ENCODE peak calls at places on chromosomes 6 and 20, in six cellular contexts. T, E, M, D, I and U are unnamed samples.

GRCh38 chr6:170134077-170135040 is 156.5 kb downstream of the DLL1 start:
- DNase-seq in T (peak; percentile 22), E (no peak), M (peak; percentile 48), D (peak; percentile 63), I (peak; percentile 70), U (peak; percentile 75)

GRCh38 chr20:50029697-50030428 is 47.1 kb downstream of the SNAI1 start:
- DNase-seq in T (no peak), E (no peak), M (peak; percentile 47), D (peak; percentile 43), I (peak; percentile 36), U (no peak)

GRCh38 chr6:11023032-11023431 is 21.1 kb downstream of the ELOVL2 start:
- DNase-seq in T (no peak), E (no peak), M (no peak), D (no peak), I (no peak), U (no peak)

GRCh38 chr6:24680582-24680981 is 13.7 kb downstream of the ACOT13 start:
- DNase-seq in T (no peak), E (no peak), M (no peak), D (no peak), I (no peak), U (no peak)

GRCh38 chr20:40265872-40266533 is 423.0 kb downstream of the MAFB start:
- DNase-seq in T (no peak), E (no peak), M (no peak), D (peak; percentile 33), I (peak; percentile 39), U (no peak)

GRCh38 chr20:17504326-17504897 is 26.8 kb downstream of the BFSP1 start:
- DNase-seq in T (no peak), E (no peak), M (peak; percentile 42), D (no peak), I (no peak), U (no peak)

GRCh38 chr6:28742668-28743270 is 181.0 kb downstream of the TRIM27 start:
- DNase-seq in T (no peak), E (no peak), M (no peak), D (no peak), I (no peak), U (no peak)

GRCh38 chr6:105771313-105771970 is 314.7 kb upstream of the PRDM1 start:
- DNase-seq in T (no peak), E (no peak), M (no peak), D (no peak), I (no peak), U (no peak)

GRCh38 chr6:14797875-14798593 is 447.8 kb upstream of the JARID2 start:
- DNase-seq in T (no peak), E (no peak), M (no peak), D (no peak), I (no peak), U (no peak)

DNA sequence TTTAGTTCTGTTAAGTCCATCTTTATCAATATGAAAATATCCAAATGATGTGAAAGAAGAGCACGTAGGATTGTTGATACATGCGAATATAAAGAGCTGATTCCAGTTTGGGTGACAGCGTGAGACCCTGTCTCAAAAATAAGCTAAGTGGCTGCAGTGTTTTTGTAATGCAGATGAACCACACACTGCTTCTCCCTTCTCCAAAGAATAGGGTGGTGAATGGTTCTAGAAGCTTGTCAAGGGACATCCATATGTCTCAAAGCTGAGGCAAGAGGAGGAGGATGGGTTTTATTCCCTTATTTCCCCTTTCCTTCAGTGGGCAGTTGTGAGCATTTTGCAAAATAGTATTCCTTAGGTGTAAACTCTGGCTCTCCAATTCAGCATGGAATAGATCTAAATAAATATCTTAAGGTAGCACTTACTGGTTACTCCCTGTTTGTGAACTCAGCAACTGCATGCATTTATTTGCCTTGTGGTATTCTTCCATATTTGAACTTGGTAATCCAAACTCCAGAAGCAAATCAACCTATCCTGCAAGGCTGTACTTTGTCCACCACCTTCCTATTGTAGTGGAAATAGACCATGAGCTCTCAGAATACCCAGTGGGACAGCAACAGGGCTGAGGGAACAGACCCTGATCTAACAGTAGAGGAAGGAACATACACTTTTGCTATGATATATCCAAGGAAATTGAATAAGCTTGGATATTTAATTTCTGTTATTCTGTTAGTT is 38.0 kb downstream of the XRN2 start:
- DNase-seq in T (no peak), E (no peak), M (no peak), D (no peak), I (no peak), U (no peak)
- TF ChIP-seq CTCF in T (no peak), E (no peak), M (no peak), D (no peak), I (no peak), U (no peak)

DNA sequence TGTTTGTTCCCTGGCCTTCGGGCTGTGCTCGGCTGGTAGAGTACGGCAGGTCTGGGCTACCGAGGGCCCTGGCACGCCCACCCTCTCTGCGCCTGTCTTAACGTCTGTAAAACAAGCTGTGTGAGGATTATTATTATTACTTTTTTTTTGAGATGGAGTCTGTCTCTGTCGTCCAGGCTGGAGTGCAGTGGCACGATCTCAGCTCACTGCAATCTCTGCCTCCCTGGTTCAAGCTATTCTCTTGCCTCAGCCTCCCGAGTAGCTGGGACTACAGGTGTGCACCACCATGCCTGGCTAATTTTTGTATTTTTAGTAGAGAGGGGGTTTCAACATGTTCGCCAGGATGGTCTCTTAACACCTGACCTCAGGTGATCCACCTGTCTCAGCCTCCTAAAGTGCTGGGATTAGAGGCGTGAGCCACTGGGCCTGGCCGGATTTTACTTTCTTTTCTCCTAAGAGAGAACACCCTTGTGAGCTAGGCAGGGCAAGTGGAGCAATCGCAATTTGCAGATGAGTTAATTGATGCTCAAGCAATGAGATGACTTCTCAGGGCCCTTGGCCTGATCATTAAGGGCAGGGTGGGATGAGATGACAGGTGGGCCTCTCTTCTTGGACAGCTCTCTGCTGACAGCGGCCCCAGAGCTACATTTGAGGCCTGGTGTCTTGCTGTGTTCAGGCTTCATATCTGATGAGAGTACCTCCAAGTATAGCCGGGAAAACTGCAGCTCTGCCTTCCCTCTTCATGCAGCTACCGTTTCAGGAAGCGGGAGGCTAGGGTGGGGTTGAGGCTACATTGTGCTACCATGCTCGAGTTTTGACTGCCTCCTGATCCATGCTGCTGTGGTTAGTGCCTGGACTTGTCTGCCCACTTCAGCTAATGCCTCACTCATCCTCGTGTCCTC is 914 bp upstream of the SMIM29 start:
- DNase-seq in T (no peak), E (no peak), M (no peak), D (no peak), I (no peak), U (no peak)
- TF ChIP-seq CTCF in T (no peak), E (no peak), M (no peak), D (no peak), I (no peak), U (no peak)

DNA sequence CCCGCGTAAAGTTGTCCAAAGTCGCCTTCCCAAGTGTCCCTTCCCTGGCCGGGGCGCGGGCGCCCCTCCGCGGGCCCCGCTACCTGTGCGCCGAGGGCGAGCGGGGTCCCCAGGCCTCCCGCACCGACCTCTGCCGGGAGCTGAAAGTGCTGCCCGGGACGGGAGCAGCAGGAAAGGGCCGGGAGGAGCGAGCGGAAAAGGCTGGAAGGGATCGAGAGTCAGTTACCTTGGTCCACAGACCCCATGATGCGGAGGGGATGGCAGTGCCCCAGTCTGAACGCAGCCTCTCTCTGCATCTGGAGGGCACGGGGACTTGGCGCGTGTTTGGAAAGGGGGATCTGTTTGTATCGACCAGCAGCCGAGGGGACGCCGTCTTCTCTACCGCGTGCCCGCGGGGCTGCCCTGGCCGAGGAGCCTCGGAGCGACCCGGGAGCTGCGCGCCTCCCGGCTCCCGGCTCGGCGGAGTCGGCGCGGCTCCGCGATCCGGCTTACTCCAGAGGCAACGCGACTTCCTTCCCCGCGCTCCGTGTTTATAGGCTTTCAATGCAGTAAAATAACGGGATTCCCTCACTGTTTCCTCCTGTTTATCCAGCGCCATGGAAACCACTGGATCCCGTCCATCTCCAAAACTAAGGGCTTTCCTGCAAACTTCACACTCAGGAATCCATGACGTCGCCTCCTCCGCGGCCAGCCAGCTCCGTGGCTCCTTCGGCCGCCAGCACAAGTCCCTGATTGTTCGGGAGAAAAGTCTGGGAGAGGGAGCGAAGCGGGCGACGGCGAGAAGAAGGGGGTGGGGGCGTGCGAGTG is 20.0 kb upstream of the NFATC2 start:
- DNase-seq in T (peak; percentile 63), E (peak; percentile 38), M (peak; percentile 85), D (peak; percentile 83), I (peak; percentile 57), U (peak; percentile 90)
- TF ChIP-seq CTCF in T (no peak), E (no peak), M (no peak), D (no peak), I (no peak), U (peak; percentile 38)

DNA sequence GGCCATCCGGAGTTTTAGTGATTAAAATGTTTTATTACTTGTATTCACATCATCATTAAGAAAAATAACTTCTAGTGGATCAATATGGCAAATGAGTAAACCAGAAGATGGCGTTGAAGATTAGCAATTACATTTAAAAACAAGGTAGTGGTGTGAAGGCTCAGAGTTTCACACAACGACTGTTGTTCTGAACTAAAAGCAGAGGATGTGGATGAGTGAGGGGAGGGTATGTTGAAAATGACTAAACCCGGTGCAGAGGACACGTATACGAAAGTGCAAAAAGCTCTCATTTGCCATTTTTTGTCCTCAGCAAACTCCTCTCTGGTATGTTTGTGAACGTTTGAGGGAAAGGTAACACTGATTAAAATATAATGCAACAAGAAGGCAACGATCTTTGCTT is 1.9 kb upstream of the IRF4 start:
- DNase-seq in T (no peak), E (peak; percentile 82), M (no peak), D (no peak), I (no peak), U (no peak)
- TF ChIP-seq CTCF in T (no peak), E (peak; percentile 40), M (no peak), D (no peak), I (no peak), U (no peak)

DNA sequence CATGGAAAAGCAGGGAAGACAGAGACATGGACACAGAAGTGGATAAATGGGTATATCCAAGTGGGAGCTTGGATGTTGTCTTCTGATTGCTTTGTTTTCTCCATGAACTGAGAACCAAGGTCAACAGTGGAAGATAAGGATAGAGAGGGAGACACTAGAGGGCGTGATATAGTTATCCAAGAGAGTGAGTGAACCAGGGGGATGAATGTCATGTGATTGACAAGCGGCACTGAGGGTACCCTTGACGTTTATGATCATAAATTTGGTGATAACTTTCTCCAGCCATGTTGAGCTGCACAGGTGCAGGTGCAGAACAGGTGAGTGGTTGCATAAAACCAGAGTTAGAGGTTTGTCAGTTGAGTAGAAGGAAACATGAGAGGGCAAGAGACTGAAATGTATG is 20.7 kb downstream of the EBF4 start:
- DNase-seq in T (no peak), E (no peak), M (no peak), D (no peak), I (no peak), U (peak; percentile 19)
- TF ChIP-seq CTCF in T (no peak), E (peak; percentile 41), M (no peak), D (no peak), I (no peak), U (no peak)